ENCODE peak calls at places on chromosomes 13 and 19, in eight cellular contexts. M, Y, V, J, L, O, F and C are unnamed samples.

GRCh38 chr19:11887247-11887617 is 350 bp upstream of the ZNF69 start:
- DNase-seq in M (peak), Y (no peak), V (no peak), J (no peak), L (no peak), O (no peak), F (no peak), C (no peak)

GRCh38 chr19:29668746-29669609 is 3.7 kb downstream of the PLEKHF1 start:
- DNase-seq in M (no peak), Y (no peak), V (no peak), J (no peak), L (no peak), O (no peak), F (no peak), C (no peak)

GRCh38 chr13:102799544-102800144 is 725 bp downstream of the BIVM start:
- DNase-seq in M (peak), Y (peak), V (no peak), J (peak), L (peak), O (no peak), F (no peak), C (peak)

GRCh38 chr13:21670883-21671792 is at the start of gene FGF9:
- DNase-seq in M (peak), Y (peak), V (peak), J (peak), L (peak), O (no peak), F (peak), C (peak)

GRCh38 chr19:10744848-10745293 is 27.0 kb downstream of the DNM2 start:
- DNase-seq in M (peak), Y (no peak), V (no peak), J (no peak), L (no peak), O (no peak), F (no peak), C (no peak)

GRCh38 chr13:105998233-105998550 is 537.3 kb downstream of the EFNB2 start:
- DNase-seq in M (no peak), Y (no peak), V (no peak), J (no peak), L (no peak), O (no peak), F (no peak), C (no peak)

GRCh38 chr19:30864460-30865215 is 484.6 kb downstream of the TSHZ3 start:
- DNase-seq in M (no peak), Y (no peak), V (no peak), J (no peak), L (no peak), O (no peak), F (no peak), C (no peak)

GRCh38 chr19:752652-753517 is 2.0 kb downstream of the MISP start:
- DNase-seq in M (peak), Y (no peak), V (peak), J (no peak), L (peak), O (no peak), F (no peak), C (peak)

GRCh38 chr13:89923052-89923451 is 1424.4 kb upstream of the MIR17HG start:
- DNase-seq in M (no peak), Y (no peak), V (no peak), J (no peak), L (no peak), O (no peak), F (no peak), C (no peak)

GRCh38 chr13:74032325-74032724 is 101.9 kb downstream of the KLF12 start:
- DNase-seq in M (no peak), Y (no peak), V (no peak), J (no peak), L (no peak), O (no peak), F (no peak), C (no peak)

GRCh38 chr13:98510156-98510509 is 66.8 kb downstream of the STK24 start:
- DNase-seq in M (no peak), Y (no peak), V (no peak), J (no peak), L (no peak), O (no peak), F (no peak), C (no peak)

GRCh38 chr19:18780631-18781030 is 10.5 kb downstream of the COMP start:
- DNase-seq in M (no peak), Y (no peak), V (no peak), J (peak), L (no peak), O (no peak), F (no peak), C (no peak)

GRCh38 chr19:2602391-2603181 is 99.9 kb downstream of the GNG7 start:
- DNase-seq in M (peak), Y (no peak), V (peak), J (peak), L (peak), O (no peak), F (no peak), C (peak)

GRCh38 chr13:45339867-45340266 is 1.1 kb downstream of the TPT1 start:
- DNase-seq in M (no peak), Y (no peak), V (no peak), J (no peak), L (no peak), O (no peak), F (no peak), C (no peak)

GRCh38 chr19:1156830-1157615 is 17.0 kb downstream of the SBNO2 start:
- DNase-seq in M (no peak), Y (no peak), V (no peak), J (no peak), L (no peak), O (no peak), F (no peak), C (no peak)

GRCh38 chr19:4983346-4984105 is 14.6 kb downstream of the KDM4B start:
- DNase-seq in M (no peak), Y (no peak), V (no peak), J (no peak), L (no peak), O (no peak), F (no peak), C (no peak)

GRCh38 chr19:52494518-52494917 is 33.0 kb upstream of the ZNF808 start:
- DNase-seq in M (no peak), Y (no peak), V (no peak), J (no peak), L (peak), O (no peak), F (no peak), C (no peak)

GRCh38 chr13:100392709-100393630 is 195.6 kb downstream of the GGACT start:
- DNase-seq in M (no peak), Y (no peak), V (peak), J (no peak), L (peak), O (peak), F (peak), C (peak)

GRCh38 chr13:31699650-31700049 is 39.7 kb upstream of the RXFP2 start:
- DNase-seq in M (no peak), Y (no peak), V (no peak), J (peak), L (peak), O (no peak), F (no peak), C (no peak)

GRCh38 chr13:74145249-74145970 is 11.2 kb upstream of the KLF12 start:
- DNase-seq in M (no peak), Y (no peak), V (no peak), J (no peak), L (peak), O (no peak), F (no peak), C (peak)

GRCh38 chr19:40791349-40791748 is 7.6 kb upstream of the EGLN2 start:
- DNase-seq in M (no peak), Y (no peak), V (no peak), J (no peak), L (no peak), O (no peak), F (no peak), C (no peak)

GRCh38 chr13:51914137-51914493 is 52.3 kb downstream of the CCDC70 start:
- DNase-seq in M (no peak), Y (no peak), V (no peak), J (no peak), L (no peak), O (no peak), F (no peak), C (no peak)

GRCh38 chr19:18967358-18968146 is 26.5 kb upstream of the HOMER3 start:
- DNase-seq in M (no peak), Y (no peak), V (no peak), J (no peak), L (peak), O (no peak), F (no peak), C (peak)

GRCh38 chr19:22532388-22533310 is 101.5 kb upstream of the ZNF492 start:
- DNase-seq in M (no peak), Y (no peak), V (no peak), J (no peak), L (no peak), O (no peak), F (no peak), C (no peak)

GRCh38 chr13:37058801-37059135 is 720 bp downstream of the SUPT20H start:
- DNase-seq in M (no peak), Y (peak), V (peak), J (peak), L (no peak), O (no peak), F (peak), C (no peak)

GRCh38 chr13:47334173-47334572 is 437.3 kb upstream of the HTR2A start:
- DNase-seq in M (no peak), Y (no peak), V (peak), J (no peak), L (peak), O (no peak), F (no peak), C (peak)